ENCODE peak calls at places on chromosomes 5 and 9, in seven cellular contexts. V is effector memory CD8-positive, alpha-beta T cell; G is fibroblast of the conjunctiva; M is T-helper 9 cell; O is activated naive CD4-positive, alpha-beta T cell treated with anti-CD3 and anti-CD28 coated beads, Interleukin-2, amount 10 ng/mL, durations not matched to agents 7 days and 5 days; X is dermis microvascular lymphatic vessel endothelial cell; H is activated naive CD8-positive, alpha-beta T cell treated with anti-CD3 and anti-CD28 coated beads for 36 hours. Y is an unnamed sample.

GRCh38 chr9:104772707-104773106 is 8.8 kb downstream of the NIPSNAP3B start:
- DNase-seq in O (no peak), V (no peak), X (no peak), M (no peak), H (no peak), G (no peak), Y (no peak)

GRCh38 chr5:68395844-68396523 is 180.4 kb downstream of the PIK3R1 start:
- DNase-seq in X (no peak), H (no peak), O (no peak), V (no peak), M (no peak), G (no peak), Y (no peak)

GRCh38 chr9:88691811-88692210 is 156.8 kb downstream of the NXNL2 start:
- DNase-seq in G (no peak), M (no peak), H (no peak), X (no peak), O (no peak), V (no peak), Y (no peak)

GRCh38 chr9:83431470-83432060 is 106.6 kb downstream of the FRMD3 start:
- DNase-seq in X (peak), G (no peak), V (no peak), H (no peak), O (no peak), M (no peak), Y (no peak)

GRCh38 chr5:141714542-141715303 is 32.7 kb upstream of the ARAP3 start:
- DNase-seq in X (no peak), G (no peak), V (no peak), H (no peak), O (no peak), M (no peak), Y (no peak)

GRCh38 chr9:17906841-17907779 is 328.2 kb downstream of the SH3GL2 start:
- DNase-seq in G (no peak), H (no peak), V (no peak), M (no peak), X (no peak), O (no peak), Y (no peak)

GRCh38 chr9:120935383-120935857 is 8.8 kb upstream of the TRAF1 start:
- DNase-seq in O (no peak), H (no peak), M (no peak), G (peak), X (peak), V (no peak), Y (peak)

GRCh38 chr9:16679327-16679821 is 191.1 kb downstream of the BNC2 start:
- DNase-seq in G (no peak), V (no peak), O (no peak), H (no peak), M (no peak), X (no peak), Y (no peak)

GRCh38 chr5:56585466-56585865 is 229.9 kb upstream of the MAP3K1 start:
- DNase-seq in O (no peak), G (no peak), H (no peak), X (no peak), V (no peak), M (no peak), Y (no peak)

GRCh38 chr5:74130141-74130897 is 504.3 kb downstream of the ARHGEF28 start:
- DNase-seq in G (no peak), X (no peak), V (no peak), M (no peak), O (no peak), H (no peak), Y (no peak)

GRCh38 chr5:15933481-15934207 is 245.9 kb downstream of the MARCHF11 start:
- DNase-seq in H (no peak), G (no peak), X (no peak), O (no peak), V (no peak), M (no peak), Y (no peak)

GRCh38 chr5:73204302-73204701 is 31.3 kb downstream of the TMEM174 start:
- DNase-seq in M (no peak), O (no peak), X (no peak), H (no peak), G (no peak), V (no peak), Y (no peak)

GRCh38 chr5:58925627-58926545 is 343.0 kb downstream of the RAB3C start:
- DNase-seq in X (no peak), H (peak), O (no peak), V (no peak), G (no peak), M (no peak), Y (no peak)

GRCh38 chr5:154095819-154096380 is 57.1 kb downstream of the MFAP3 start:
- DNase-seq in M (no peak), G (no peak), O (no peak), H (no peak), V (no peak), X (no peak), Y (no peak)

GRCh38 chr9:132114102-132114707 is 34.5 kb upstream of the MED27 start:
- DNase-seq in X (peak), V (peak), O (peak), H (peak), M (peak), G (peak), Y (peak)

GRCh38 chr9:19185191-19185590 is 45.3 kb upstream of the DENND4C start:
- DNase-seq in M (no peak), V (no peak), O (no peak), G (no peak), H (no peak), X (no peak), Y (no peak)

GRCh38 chr5:82106806-82107205 is 135.0 kb downstream of the ATG10 start:
- DNase-seq in O (no peak), H (no peak), G (peak), X (peak), M (no peak), V (no peak), Y (no peak)

GRCh38 chr9:29966247-29966646 is 2393.0 kb upstream of the C9orf72 start:
- DNase-seq in H (no peak), X (no peak), M (no peak), O (no peak), G (no peak), V (no peak), Y (no peak)

GRCh38 chr5:65588694-65589093 is 25.6 kb downstream of the PPWD1 start:
- DNase-seq in O (no peak), V (no peak), H (no peak), M (no peak), G (no peak), X (no peak), Y (no peak)

GRCh38 chr9:129570450-129571297 is 50.2 kb downstream of the C9orf50 start:
- DNase-seq in O (no peak), X (no peak), V (no peak), M (no peak), H (no peak), G (peak), Y (peak)

GRCh38 chr5:137487600-137487999 is 11.5 kb downstream of the SPOCK1 start:
- DNase-seq in H (no peak), X (no peak), V (no peak), M (no peak), O (no peak), G (no peak), Y (no peak)

GRCh38 chr5:148268556-148268955 is at the start of gene SPINK13:
- DNase-seq in H (no peak), O (no peak), V (no peak), M (no peak), X (no peak), G (peak), Y (no peak)

GRCh38 chr5:68245325-68245724 is 29.8 kb downstream of the PIK3R1 start:
- DNase-seq in O (no peak), H (no peak), X (no peak), V (no peak), G (no peak), M (no peak), Y (no peak)

GRCh38 chr9:128125575-128126354 is 1.8 kb downstream of the PTGES2 start:
- DNase-seq in M (no peak), V (no peak), X (no peak), G (no peak), O (no peak), H (no peak), Y (no peak)